ENCODE peak calls at places on chromosomes 13 and 19, in ten cellular contexts. L, I, D, S, P, Q, H, C, K and T are unnamed samples.
A peak's percentile ranks its signal among the peaks of the same experiment; 100 is the strongest.

GRCh38 chr13:26340812-26341211 is 86.9 kb downstream of the CDK8 start:
- DNase-seq in K (no peak), I (no peak), P (no peak), S (no peak), H (no peak), D (no peak), C (no peak), L (no peak), Q (peak; percentile 35), T (no peak)

GRCh38 chr19:33831835-33832234 is 35.2 kb downstream of the KCTD15 start:
- DNase-seq in I (no peak), D (no peak), H (no peak), L (no peak), Q (no peak), C (no peak), S (no peak), P (no peak), K (no peak), T (no peak)

GRCh38 chr13:28451482-28452217 is 43.3 kb downstream of the FLT1 start:
- DNase-seq in I (no peak), S (no peak), P (no peak), H (no peak), C (no peak), Q (peak; percentile 48), L (no peak), K (no peak), D (no peak), T (no peak)

GRCh38 chr19:6074709-6075403 is 35.4 kb downstream of the RFX2 start:
- DNase-seq in Q (no peak), H (no peak), I (no peak), P (no peak), D (no peak), K (no peak), C (no peak), S (no peak), L (no peak), T (no peak)

GRCh38 chr19:30490760-30491159 is 118.6 kb downstream of the ZNF536 start:
- DNase-seq in I (no peak), P (no peak), C (no peak), H (no peak), K (no peak), D (no peak), S (no peak), L (no peak), Q (no peak), T (no peak)

GRCh38 chr13:30466358-30466714 is 600 bp upstream of the HMGB1 start:
- DNase-seq in I (no peak), K (no peak), C (no peak), S (no peak), D (peak; percentile 83), L (no peak), P (no peak), H (no peak), Q (peak; percentile 51), T (peak; percentile 79)

GRCh38 chr19:11345122-11345752 is 831 bp downstream of the TMEM205 start:
- DNase-seq in D (no peak), C (no peak), S (no peak), H (no peak), L (no peak), K (no peak), P (no peak), Q (no peak), I (no peak), T (no peak)

GRCh38 chr19:2616741-2617392 is 85.6 kb downstream of the GNG7 start:
- DNase-seq in L (no peak), P (no peak), K (no peak), Q (no peak), S (no peak), C (no peak), H (peak; percentile 35), I (no peak), D (peak; percentile 64), T (peak; percentile 47)

GRCh38 chr13:94816256-94816655 is 103.9 kb upstream of the SOX21 start:
- DNase-seq in Q (no peak), L (no peak), K (no peak), I (no peak), C (no peak), S (no peak), H (no peak), D (no peak), P (no peak), T (no peak)

GRCh38 chr19:38420935-38421334 is 5.1 kb downstream of the RASGRP4 start:
- DNase-seq in P (no peak), L (no peak), I (no peak), D (no peak), K (no peak), H (no peak), S (no peak), C (no peak), Q (no peak), T (no peak)

GRCh38 chr13:44303681-44304432 is 69.8 kb upstream of the SERP2 start:
- DNase-seq in L (peak; percentile 27), P (no peak), H (no peak), I (no peak), Q (no peak), K (no peak), S (no peak), D (no peak), C (no peak), T (no peak)

GRCh38 chr13:79194272-79194671 is 211.8 kb downstream of the RBM26 start:
- DNase-seq in C (peak; percentile 6), Q (no peak), I (peak; percentile 2), H (no peak), P (no peak), D (peak; percentile 93), S (no peak), L (no peak), K (peak; percentile 94), T (peak; percentile 94)

GRCh38 chr13:95710313-95710712 is 33.4 kb downstream of the DNAJC3 start:
- DNase-seq in H (no peak), S (no peak), D (no peak), C (no peak), P (no peak), Q (peak; percentile 61), L (no peak), K (no peak), I (no peak), T (no peak)

GRCh38 chr19:20039203-20039723 is at the start of gene ZNF682:
- DNase-seq in I (peak; percentile 56), D (peak; percentile 98), L (peak; percentile 96), S (peak; percentile 93), K (peak; percentile 78), H (peak; percentile 84), C (peak; percentile 93), P (peak; percentile 93), Q (peak; percentile 92), T (peak; percentile 98)

GRCh38 chr13:51674276-51674675 is 90.0 kb downstream of the WDFY2 start:
- DNase-seq in P (peak; percentile 50), L (no peak), I (no peak), S (no peak), H (no peak), C (no peak), K (no peak), D (no peak), Q (no peak), T (no peak)

GRCh38 chr19:38970664-38971532 is 4.6 kb downstream of the FBXO17 start:
- DNase-seq in C (no peak), L (no peak), K (no peak), I (no peak), S (no peak), P (no peak), D (no peak), Q (peak; percentile 31), H (no peak), T (no peak)

GRCh38 chr19:14383556-14383897 is 2.3 kb downstream of the ADGRE5 start:
- DNase-seq in S (no peak), L (no peak), H (no peak), P (no peak), I (no peak), C (peak; percentile 26), K (no peak), D (no peak), Q (peak; percentile 54), T (no peak)

GRCh38 chr13:24223341-24224231 is 63.1 kb downstream of the SPATA13 start:
- DNase-seq in D (no peak), H (no peak), K (no peak), I (peak; percentile 47), C (no peak), Q (no peak), S (no peak), P (no peak), L (no peak), T (no peak)

GRCh38 chr19:38737297-38737865 is 6.9 kb downstream of the CAPN12 start:
- DNase-seq in S (no peak), Q (peak; percentile 4), D (no peak), C (no peak), P (no peak), K (no peak), I (no peak), L (no peak), H (no peak), T (no peak)

GRCh38 chr13:30126903-30127428 is 180.4 kb downstream of the KATNAL1 start:
- DNase-seq in Q (peak; percentile 95), S (no peak), D (no peak), C (no peak), L (no peak), P (no peak), K (no peak), I (no peak), H (no peak), T (no peak)

GRCh38 chr19:4064073-4064550 is 2.6 kb downstream of the ZBTB7A start:
- DNase-seq in K (no peak), C (no peak), D (no peak), P (no peak), L (peak; percentile 35), S (no peak), I (no peak), Q (peak; percentile 49), H (no peak), T (no peak)

GRCh38 chr19:13012690-13013608 is 17.7 kb downstream of the NFIX start:
- DNase-seq in P (no peak), H (peak; percentile 52), I (peak; percentile 58), L (no peak), Q (peak; percentile 79), S (no peak), C (no peak), D (peak; percentile 50), K (no peak), T (no peak)

GRCh38 chr13:29491248-29491647 is 104.2 kb downstream of the SLC7A1 start:
- DNase-seq in H (no peak), S (no peak), C (no peak), Q (no peak), L (no peak), P (no peak), I (no peak), K (no peak), D (no peak), T (no peak)

GRCh38 chr19:49020342-49020741 is 3.5 kb upstream of the LHB start:
- DNase-seq in C (no peak), K (no peak), H (no peak), L (no peak), P (no peak), I (no peak), S (no peak), Q (no peak), D (peak; percentile 64), T (no peak)

GRCh38 chr13:108269601-108270328 is at the start of gene TNFSF13B:
- DNase-seq in H (peak; percentile 7), P (no peak), S (no peak), L (no peak), K (peak; percentile 48), C (peak; percentile 29), I (peak; percentile 20), D (peak; percentile 69), Q (peak; percentile 43), T (peak; percentile 68)

GRCh38 chr13:84431646-84432045 is 549.4 kb upstream of the SLITRK1 start:
- DNase-seq in D (no peak), C (no peak), L (no peak), H (no peak), I (no peak), P (no peak), S (no peak), Q (peak; percentile 70), K (no peak), T (no peak)

GRCh38 chr13:113804017-113804702 is 45.1 kb downstream of the TMEM255B start:
- DNase-seq in S (no peak), D (no peak), I (no peak), Q (no peak), L (no peak), C (no peak), H (no peak), P (no peak), K (no peak), T (no peak)

GRCh38 chr13:99033814-99034213 is 56.0 kb upstream of the DOCK9 start:
- DNase-seq in L (peak; percentile 46), P (no peak), S (peak; percentile 30), Q (peak; percentile 47), H (peak; percentile 21), K (no peak), C (no peak), I (no peak), D (peak; percentile 65), T (peak; percentile 65)